ENCODE peak calls at places on chromosome 13, in ten cellular contexts. M is activated CD4-positive, alpha-beta T cell treated with anti-CD3 and anti-CD28 coated beads, Interleukin-2, amount 50 U/mL, for 4 hours; W is gastrocnemius medialis; L is hypothalamus; R is stomach; H is AG10803; B is brain pericyte; N is H9; E is cardiac fibroblast; S is A172. Y is an unnamed sample.

GRCh38 chr13:89749888-89750287 is 1597.6 kb upstream of the MIR17HG start:
- DNase-seq in R (no peak), B (no peak), N (no peak), H (no peak), M (no peak), S (no peak), L (no peak), E (no peak), W (no peak), Y (no peak)

GRCh38 chr13:107678075-107678689 is 537.2 kb downstream of the LIG4 start:
- DNase-seq in R (no peak), B (no peak), M (no peak), E (peak; percentile 7), N (no peak), W (no peak), H (peak; percentile 11), L (no peak), S (no peak), Y (no peak)

GRCh38 chr13:27024781-27025492 is 146.7 kb downstream of the USP12 start:
- DNase-seq in E (no peak), M (no peak), N (peak; percentile 18), L (no peak), W (no peak), H (no peak), R (no peak), S (no peak), B (no peak), Y (no peak)

GRCh38 chr13:40193290-40194203 is 472.9 kb downstream of the FOXO1 start:
- DNase-seq in B (no peak), L (peak; percentile 40), M (no peak), E (no peak), N (no peak), S (no peak), R (no peak), H (peak; percentile 66), W (no peak), Y (no peak)

GRCh38 chr13:74886496-74886895 is 595.5 kb downstream of the TBC1D4 start:
- DNase-seq in H (peak; percentile 42), B (no peak), S (no peak), M (no peak), W (no peak), N (no peak), L (no peak), R (no peak), E (peak; percentile 43), Y (no peak)

GRCh38 chr13:100803091-100803490 is 128.5 kb upstream of the TMTC4 start:
- DNase-seq in S (no peak), B (no peak), E (no peak), H (no peak), N (no peak), L (no peak), R (no peak), M (no peak), W (no peak), Y (no peak)

GRCh38 chr13:25752957-25753540 is 298.8 kb downstream of the SHISA2 start:
- DNase-seq in M (no peak), S (peak; percentile 93), L (no peak), N (no peak), R (peak; percentile 67), H (peak; percentile 84), W (no peak), B (peak; percentile 31), E (peak; percentile 91), Y (peak; percentile 16)

GRCh38 chr13:112616586-112617381 is 28.8 kb upstream of the TUBGCP3 start:
- DNase-seq in M (no peak), E (peak; percentile 64), N (peak; percentile 69), R (no peak), L (no peak), S (peak; percentile 25), B (no peak), W (no peak), H (peak; percentile 48), Y (peak; percentile 6)

GRCh38 chr13:45295536-45295935 is 45.4 kb downstream of the TPT1 start:
- DNase-seq in L (no peak), B (peak; percentile 50), S (peak; percentile 47), M (no peak), H (no peak), E (peak; percentile 9), R (no peak), W (peak; percentile 48), N (no peak), Y (no peak)

GRCh38 chr13:105914637-105915036 is 620.8 kb downstream of the EFNB2 start:
- DNase-seq in M (no peak), B (no peak), S (no peak), W (no peak), R (no peak), E (peak; percentile 73), N (no peak), L (no peak), H (peak; percentile 92), Y (no peak)

GRCh38 chr13:78787189-78787588 is 128.2 kb upstream of the OBI1 start:
- DNase-seq in S (no peak), H (no peak), B (no peak), R (no peak), M (no peak), W (no peak), E (peak; percentile 2), N (no peak), L (no peak), Y (no peak)

GRCh38 chr13:98327326-98328314 is 150.6 kb upstream of the RNF113B start:
- DNase-seq in E (peak; percentile 68), R (no peak), H (peak; percentile 80), B (no peak), S (no peak), W (no peak), L (no peak), M (no peak), N (peak; percentile 61), Y (peak; percentile 24)

GRCh38 chr13:20391597-20392452 is 133.8 kb downstream of the CRYL1 start:
- DNase-seq in M (no peak), E (no peak), W (no peak), N (no peak), S (no peak), L (no peak), H (no peak), B (no peak), R (no peak), Y (no peak)

GRCh38 chr13:95234242-95234641 is 67.0 kb downstream of the ABCC4 start:
- DNase-seq in L (no peak), R (no peak), E (no peak), M (no peak), W (no peak), N (no peak), S (no peak), H (no peak), B (no peak), Y (no peak)

GRCh38 chr13:40273173-40274000 is 393.1 kb downstream of the FOXO1 start:
- DNase-seq in N (no peak), L (peak; percentile 11), B (no peak), E (no peak), R (no peak), H (no peak), S (no peak), M (no peak), W (no peak), Y (no peak)

Y was measured in Caki2.